ENCODE peak calls at places on chromosome 2, in six cellular contexts. F, Y, S, M, U and A are unnamed samples.

GRCh38 chr2:95526360-95527341 is 42.1 kb upstream of the TRIM43B start:
- DNase-seq in M (peak), U (peak), Y (peak), S (peak), F (no peak), A (no peak)

GRCh38 chr2:237732790-237733349 is 65.7 kb upstream of the RBM44 start:
- DNase-seq in F (no peak), Y (no peak), U (no peak), M (no peak), S (peak), A (no peak)

GRCh38 chr2:3094999-3095958 is 282.3 kb downstream of the EIPR1 start:
- DNase-seq in M (no peak), Y (peak), S (no peak), U (no peak), F (no peak), A (no peak)

GRCh38 chr2:157465554-157465953 is 21.7 kb upstream of the CYTIP start:
- DNase-seq in F (no peak), S (no peak), U (no peak), Y (no peak), M (no peak), A (no peak)

GRCh38 chr2:208034503-208035140 is 9.3 kb upstream of the PLEKHM3 start:
- DNase-seq in U (no peak), Y (no peak), M (no peak), S (no peak), F (no peak), A (no peak)

GRCh38 chr2:66306488-66306887 is 128.4 kb upstream of the MEIS1 start:
- DNase-seq in F (no peak), Y (no peak), M (no peak), U (no peak), S (no peak), A (no peak)

GRCh38 chr2:228417526-228417925 is 236.0 kb upstream of the SPHKAP start:
- DNase-seq in Y (no peak), U (no peak), F (peak), M (no peak), S (no peak), A (peak)

GRCh38 chr2:158060862-158061435 is 40.7 kb upstream of the UPP2 start:
- DNase-seq in S (no peak), M (no peak), F (no peak), Y (no peak), U (peak), A (peak)

GRCh38 chr2:47437287-47437686 is 34.3 kb downstream of the MSH2 start:
- DNase-seq in F (no peak), U (no peak), S (no peak), Y (no peak), M (no peak), A (no peak)

GRCh38 chr2:159516241-159516758 is 100.0 kb downstream of the BAZ2B start:
- DNase-seq in S (no peak), U (no peak), F (no peak), Y (peak), M (no peak), A (peak)

GRCh38 chr2:143716527-143716926 is 587.3 kb downstream of the ARHGAP15 start:
- DNase-seq in F (no peak), S (no peak), U (no peak), Y (no peak), M (no peak), A (no peak)

GRCh38 chr2:149040451-149040850 is 2.0 kb downstream of the LYPD6B start:
- DNase-seq in U (no peak), M (no peak), Y (peak), F (no peak), S (no peak), A (no peak)
- TF ChIP-seq CTCF in U (peak), M (no peak), Y (peak), F (peak), S (no peak), A (peak)

GRCh38 chr2:176105727-176106635 is 1.1 kb upstream of the HOXD11 start:
- DNase-seq in F (no peak), S (peak), Y (no peak), U (no peak), M (no peak), A (no peak)

GRCh38 chr2:176102309-176102866 is 2.8 kb downstream of the HOXD12 start:
- DNase-seq in F (no peak), S (no peak), U (no peak), M (no peak), Y (no peak), A (no peak)

GRCh38 chr2:176105078-176105726 is 1.9 kb upstream of the HOXD11 start:
- DNase-seq in M (no peak), Y (no peak), F (no peak), S (peak), U (no peak), A (no peak)

GRCh38 chr2:176103634-176104337 is 3.3 kb upstream of the HOXD11 start:
- DNase-seq in Y (no peak), M (no peak), S (peak), U (no peak), F (no peak), A (no peak)

GRCh38 chr2:176104338-176105077 is 2.6 kb upstream of the HOXD11 start:
- DNase-seq in U (no peak), M (no peak), F (peak), Y (no peak), S (peak), A (no peak)
- H3K4me3 ChIP-seq in U (no peak), M (peak), F (peak), Y (peak), S (peak), A (peak)

GRCh38 chr2:183348492-183348891 is 224.2 kb downstream of the NUP35 start:
- DNase-seq in Y (no peak), U (no peak), F (no peak), M (no peak), S (no peak), A (no peak)
- TF ChIP-seq CTCF in Y (no peak), U (peak), F (no peak), M (no peak), S (no peak), A (no peak)

DNA sequence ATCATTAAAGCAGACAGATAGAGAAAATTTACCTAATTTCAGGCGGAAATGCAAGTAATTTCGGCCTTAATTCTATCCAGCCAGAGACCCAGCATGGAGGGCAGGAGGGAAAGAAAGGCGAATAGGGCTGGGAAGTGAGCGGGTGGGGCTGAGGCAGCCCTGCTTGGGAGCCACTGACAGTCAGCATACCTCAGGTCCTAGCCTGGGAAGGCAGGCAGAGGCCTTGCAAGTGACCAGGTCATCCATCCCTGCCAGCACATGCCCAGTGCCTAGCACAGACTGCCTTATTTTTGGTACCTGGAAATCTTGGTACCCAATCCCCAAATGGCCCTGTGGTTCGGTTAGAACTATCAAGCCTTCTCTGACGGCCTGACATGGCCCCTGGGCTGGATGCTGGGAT is 1.5 kb downstream of the GDF7 start:
- DNase-seq in Y (no peak), U (no peak), F (no peak), S (no peak), M (peak), A (no peak)
- H3K4me3 ChIP-seq in Y (no peak), U (no peak), F (no peak), S (no peak), M (peak), A (no peak)

GRCh38 chr2:210399440-210400041 is 77.0 kb downstream of the LANCL1 start:
- DNase-seq in S (no peak), U (no peak), F (no peak), Y (no peak), M (no peak), A (no peak)
- TF ChIP-seq CTCF in S (no peak), U (peak), F (peak), Y (no peak), M (peak), A (peak)

GRCh38 chr2:136765256-136765735 is at the start of gene THSD7B:
- DNase-seq in M (no peak), F (no peak), U (no peak), Y (no peak), S (no peak), A (no peak)
- H3K4me3 ChIP-seq in M (peak), F (peak), U (peak), Y (peak), S (peak), A (peak)

GRCh38 chr2:240560480-240561324 is 545 bp downstream of the DUSP28 start:
- DNase-seq in F (peak), Y (peak), S (peak), U (peak), M (peak), A (peak)
- TF ChIP-seq CTCF in F (peak), Y (no peak), S (no peak), U (peak), M (no peak), A (peak)

GRCh38 chr2:165305391-165306096 is 66.3 kb downstream of the SCN2A start:
- DNase-seq in Y (no peak), S (no peak), U (peak), M (no peak), F (no peak), A (no peak)
- H3K4me3 ChIP-seq in Y (no peak), S (no peak), U (no peak), M (no peak), F (no peak), A (no peak)

GRCh38 chr2:81901017-81901416 is 1596.5 kb upstream of the LRRTM1 start:
- DNase-seq in S (no peak), F (no peak), M (no peak), U (no peak), Y (no peak), A (no peak)
- TF ChIP-seq CTCF in S (no peak), F (peak), M (no peak), U (peak), Y (no peak), A (peak)

DNA sequence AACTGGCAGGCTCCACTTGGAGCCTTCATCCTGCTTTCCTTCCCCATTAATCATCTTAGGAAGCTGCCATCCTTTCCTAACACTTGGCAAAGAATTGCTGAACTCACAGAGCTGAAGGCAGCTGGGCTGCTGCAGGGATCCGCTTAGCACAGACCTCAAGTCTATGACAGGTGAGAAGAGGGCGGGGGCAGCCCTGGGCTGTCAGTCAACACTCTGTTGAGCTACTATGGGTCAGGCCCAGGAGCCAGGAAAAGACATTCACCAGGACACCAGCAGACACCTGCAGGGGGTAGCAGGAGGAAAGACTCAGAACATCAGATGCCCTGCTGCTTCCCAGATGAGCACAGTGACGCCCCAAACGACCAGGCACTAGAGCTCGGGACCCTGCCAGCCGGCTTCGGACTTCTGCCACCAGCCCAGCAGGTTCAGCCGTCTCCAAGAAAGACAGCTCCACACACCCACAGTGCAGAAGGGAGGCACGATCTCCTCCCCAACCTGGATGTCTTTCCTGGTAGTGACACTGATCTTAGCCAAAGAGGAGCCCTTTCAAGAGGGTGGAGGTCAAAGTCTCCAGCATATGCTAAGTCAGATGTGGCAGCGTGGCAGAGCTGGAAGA is 55.2 kb downstream of the SNORC start:
- DNase-seq in S (no peak), Y (no peak), M (no peak), F (no peak), U (no peak), A (no peak)
- H3K4me3 ChIP-seq in S (no peak), Y (no peak), M (no peak), F (no peak), U (no peak), A (no peak)